ENCODE peak calls at places on chromosome 18, in eight cellular contexts. D is astrocyte; Z is NCI-H1694 treated with DMSO at 0.1 percent for 48 hours; R is kidney tubule cell; B is WERI-Rb-1; P is AG10803; S is activated CD8-positive, alpha-beta memory T cell treated with anti-CD3 and anti-CD28 coated beads for 1 hour; K is foreskin fibroblast. O is an unnamed sample.
A peak's percentile ranks its signal among the peaks of the same experiment; 100 is the strongest.

GRCh38 chr18:63850010-63850409 is 37.5 kb upstream of the SERPINB2 start:
- DNase-seq in D (no peak), Z (no peak), R (peak; percentile 35), B (peak; percentile 72), P (peak; percentile 51), S (no peak), K (peak; percentile 82), O (peak; percentile 31)

GRCh38 chr18:79849328-79850207 is 51.8 kb downstream of the KCNG2 start:
- DNase-seq in D (no peak), Z (no peak), R (no peak), B (no peak), P (no peak), S (no peak), K (no peak), O (no peak)

GRCh38 chr18:47413327-47413726 is 161.9 kb upstream of the SKOR2 start:
- DNase-seq in D (no peak), Z (no peak), R (no peak), B (no peak), P (peak; percentile 17), S (no peak), K (no peak), O (no peak)

GRCh38 chr18:26549103-26549485 is 741 bp upstream of the KCTD1 start:
- DNase-seq in D (peak; percentile 44), Z (no peak), R (peak; percentile 68), B (peak; percentile 39), P (peak; percentile 43), S (no peak), K (peak; percentile 72), O (peak; percentile 31)

GRCh38 chr18:65754121-65754520 is 3.3 kb downstream of the CDH7 start:
- DNase-seq in D (peak; percentile 31), Z (no peak), R (peak; percentile 12), B (no peak), P (no peak), S (no peak), K (no peak), O (no peak)

GRCh38 chr18:71362140-71362539 is 1073.3 kb downstream of the SOCS6 start:
- DNase-seq in D (no peak), Z (no peak), R (no peak), B (no peak), P (no peak), S (no peak), K (no peak), O (no peak)

GRCh38 chr18:77086034-77086433 is 46.5 kb downstream of the MBP start:
- DNase-seq in D (peak; percentile 89), Z (no peak), R (peak; percentile 71), B (no peak), P (peak; percentile 92), S (no peak), K (peak; percentile 91), O (peak; percentile 81)

GRCh38 chr18:500556-501405 is at the start of gene COLEC12:
- DNase-seq in D (no peak), Z (no peak), R (peak; percentile 13), B (peak; percentile 26), P (peak; percentile 34), S (no peak), K (peak; percentile 60), O (no peak)

GRCh38 chr18:79203017-79203605 is 133.9 kb downstream of the ATP9B start:
- DNase-seq in D (peak; percentile 51), Z (no peak), R (peak; percentile 92), B (no peak), P (no peak), S (no peak), K (peak; percentile 14), O (peak; percentile 50)

GRCh38 chr18:59639136-59639535 is 58.1 kb downstream of the CCBE1 start:
- DNase-seq in D (no peak), Z (no peak), R (no peak), B (no peak), P (no peak), S (no peak), K (no peak), O (peak; percentile 49)

GRCh38 chr18:7567487-7568425 is 640 bp downstream of the PTPRM start:
- DNase-seq in D (peak; percentile 65), Z (no peak), R (peak; percentile 69), B (peak; percentile 30), P (peak; percentile 68), S (no peak), K (peak; percentile 83), O (peak; percentile 64)

GRCh38 chr18:77081387-77081773 is 51.2 kb downstream of the MBP start:
- DNase-seq in D (peak; percentile 93), Z (no peak), R (no peak), B (no peak), P (peak; percentile 89), S (no peak), K (peak; percentile 89), O (peak; percentile 86)

GRCh38 chr18:3452750-3453539 is 3.0 kb downstream of the TGIF1 start:
- DNase-seq in D (peak; percentile 25), Z (no peak), R (peak; percentile 43), B (no peak), P (peak; percentile 34), S (no peak), K (peak; percentile 55), O (peak; percentile 41)

GRCh38 chr18:74407888-74408287 is 49.2 kb downstream of the DIPK1C start:
- DNase-seq in D (no peak), Z (no peak), R (no peak), B (no peak), P (no peak), S (no peak), K (no peak), O (no peak)

GRCh38 chr18:42442661-42443060 is 487.6 kb downstream of the PIK3C3 start:
- DNase-seq in D (peak; percentile 30), Z (no peak), R (peak; percentile 57), B (no peak), P (no peak), S (no peak), K (no peak), O (no peak)